ENCODE peak calls at places on chromosomes 1 and 21, in four cellular contexts. One of them, this sample, is unnamed. For H3K4me1 and H3K36me3, the result is how much of the 10 kb centered on the place peaks cover.

GRCh38 chr1:197180252-197180878 is 33.9 kb upstream of the ASPM start:
- DNase-seq in thyroid gland: no peak
- DNase-seq in K562: peak
- DNase-seq in adrenal gland: no peak
- DNase-seq in this sample: no peak

GRCh38 chr1:60068393-60069045 is 5.1 kb downstream of the C1orf87 start:
- DNase-seq in thyroid gland: no peak
- DNase-seq in K562: no peak
- DNase-seq in adrenal gland: no peak
- DNase-seq in this sample: no peak

GRCh38 chr1:31934706-31935629 is 3.2 kb downstream of the PTP4A2 start:
- DNase-seq in thyroid gland: no peak
- DNase-seq in K562: peak
- DNase-seq in adrenal gland: no peak
- DNase-seq in this sample: no peak

GRCh38 chr21:33801424-33802405 is 113.9 kb downstream of the ATP5PO start:
- DNase-seq in thyroid gland: peak
- DNase-seq in K562: no peak
- DNase-seq in adrenal gland: no peak
- DNase-seq in this sample: peak

GRCh38 chr21:43320526-43320925 is 106.4 kb downstream of the SIK1 start:
- DNase-seq in thyroid gland: no peak
- DNase-seq in K562: no peak
- DNase-seq in adrenal gland: no peak
- DNase-seq in this sample: no peak

GRCh38 chr1:245599413-245600174 is 444.8 kb downstream of the KIF26B start:
- DNase-seq in thyroid gland: no peak
- DNase-seq in K562: no peak
- DNase-seq in adrenal gland: no peak
- DNase-seq in this sample: peak

GRCh38 chr1:227131193-227131592 is 187.1 kb downstream of the CDC42BPA start:
- DNase-seq in thyroid gland: no peak
- DNase-seq in K562: peak
- DNase-seq in adrenal gland: no peak
- DNase-seq in this sample: no peak

GRCh38 chr1:173267453-173267945 is 60.4 kb upstream of the TNFSF4 start:
- DNase-seq in thyroid gland: no peak
- DNase-seq in K562: no peak
- DNase-seq in adrenal gland: no peak
- DNase-seq in this sample: no peak

GRCh38 chr21:41768371-41769042 is 1.7 kb upstream of the RIPK4 start:
- DNase-seq in thyroid gland: peak
- DNase-seq in K562: no peak
- DNase-seq in adrenal gland: no peak
- DNase-seq in this sample: peak

GRCh38 chr1:162676087-162676486 is 43.8 kb downstream of the DDR2 start:
- DNase-seq in thyroid gland: no peak
- DNase-seq in K562: no peak
- DNase-seq in adrenal gland: peak
- DNase-seq in this sample: no peak

GRCh38 chr21:38777015-38777414 is 28.7 kb upstream of the ETS2 start:
- DNase-seq in thyroid gland: no peak
- DNase-seq in K562: no peak
- DNase-seq in adrenal gland: no peak
- DNase-seq in this sample: no peak

GRCh38 chr1:9723926-9724325 is 72.4 kb downstream of the PIK3CD start:
- DNase-seq in thyroid gland: no peak
- DNase-seq in K562: no peak
- DNase-seq in adrenal gland: no peak
- DNase-seq in this sample: no peak

GRCh38 chr1:73359001-73359400 is 839.0 kb downstream of the LRRIQ3 start:
- DNase-seq in thyroid gland: no peak
- DNase-seq in K562: no peak
- DNase-seq in adrenal gland: no peak
- DNase-seq in this sample: no peak

GRCh38 chr1:204641936-204642335 is 43.6 kb downstream of the LRRN2 start:
- DNase-seq in thyroid gland: no peak
- DNase-seq in K562: no peak
- DNase-seq in adrenal gland: no peak
- DNase-seq in this sample: no peak

GRCh38 chr21:45365186-45365607 is 39.8 kb upstream of the COL18A1 start:
- DNase-seq in thyroid gland: no peak
- DNase-seq in K562: no peak
- DNase-seq in adrenal gland: no peak
- DNase-seq in this sample: no peak

GRCh38 chr21:45365608-45366241 is 39.2 kb upstream of the COL18A1 start:
- DNase-seq in thyroid gland: no peak
- DNase-seq in K562: no peak
- DNase-seq in adrenal gland: no peak
- DNase-seq in this sample: peak

GRCh38 chr21:45366931-45367401 is 38.0 kb upstream of the COL18A1 start:
- DNase-seq in thyroid gland: no peak
- DNase-seq in K562: peak
- DNase-seq in adrenal gland: peak
- DNase-seq in this sample: peak

GRCh38 chr21:45366476-45366875 is 38.5 kb upstream of the COL18A1 start:
- DNase-seq in thyroid gland: no peak
- DNase-seq in K562: no peak
- DNase-seq in adrenal gland: no peak
- DNase-seq in this sample: no peak

GRCh38 chr21:45367402-45368351 is 37.3 kb upstream of the COL18A1 start:
- DNase-seq in thyroid gland: no peak
- DNase-seq in K562: no peak
- DNase-seq in adrenal gland: no peak
- DNase-seq in this sample: no peak
- H3K4me1 ChIP-seq in thyroid gland: under half
- H3K4me1 ChIP-seq in K562: under half
- H3K4me1 ChIP-seq in adrenal gland: under half
- H3K4me1 ChIP-seq in this sample: under half

GRCh38 chr1:98661544-98662353 is at the start of gene SNX7:
- DNase-seq in thyroid gland: peak
- DNase-seq in K562: no peak
- DNase-seq in adrenal gland: peak
- DNase-seq in this sample: peak
- TF ChIP-seq POLR2A in thyroid gland: peak
- TF ChIP-seq POLR2A in K562: no peak
- TF ChIP-seq POLR2A in adrenal gland: peak
- TF ChIP-seq POLR2A in this sample: peak

GRCh38 chr1:207781312-207781711 is 29.5 kb downstream of the CD46 start:
- DNase-seq in thyroid gland: no peak
- DNase-seq in K562: no peak
- DNase-seq in adrenal gland: no peak
- DNase-seq in this sample: no peak

GRCh38 chr1:207779008-207779407 is 27.2 kb downstream of the CD46 start:
- DNase-seq in thyroid gland: no peak
- DNase-seq in K562: no peak
- DNase-seq in adrenal gland: no peak
- DNase-seq in this sample: no peak
- H3K36me3 ChIP-seq in thyroid gland: under half
- H3K36me3 ChIP-seq in K562: half or more
- H3K36me3 ChIP-seq in adrenal gland: under half
- H3K36me3 ChIP-seq in this sample: under half

DNA sequence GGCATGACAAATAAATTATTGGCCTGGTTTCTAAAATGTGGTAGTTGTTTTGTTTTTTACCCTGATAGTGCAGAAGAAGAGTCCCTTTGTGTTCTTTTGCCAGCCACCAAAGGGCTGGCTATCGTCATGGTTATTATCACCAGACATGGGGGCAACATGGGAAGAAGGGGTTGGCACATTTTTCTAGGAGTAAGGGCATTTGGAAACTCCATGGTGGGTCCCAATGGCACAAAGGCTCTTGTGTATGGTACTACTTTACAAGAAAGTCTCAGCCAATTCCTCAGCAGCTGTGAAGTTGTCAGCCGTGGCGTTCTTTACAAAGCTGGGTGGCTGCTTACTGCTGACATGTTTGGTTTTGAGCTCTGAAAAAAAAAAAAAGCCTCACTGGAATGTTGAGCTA is 330.4 kb upstream of the ESRRG start:
- DNase-seq in thyroid gland: peak
- DNase-seq in K562: no peak
- DNase-seq in adrenal gland: no peak
- DNase-seq in this sample: no peak
- H3K4me1 ChIP-seq in thyroid gland: under half
- H3K4me1 ChIP-seq in K562: under half
- H3K4me1 ChIP-seq in adrenal gland: under half
- H3K4me1 ChIP-seq in this sample: under half

DNA sequence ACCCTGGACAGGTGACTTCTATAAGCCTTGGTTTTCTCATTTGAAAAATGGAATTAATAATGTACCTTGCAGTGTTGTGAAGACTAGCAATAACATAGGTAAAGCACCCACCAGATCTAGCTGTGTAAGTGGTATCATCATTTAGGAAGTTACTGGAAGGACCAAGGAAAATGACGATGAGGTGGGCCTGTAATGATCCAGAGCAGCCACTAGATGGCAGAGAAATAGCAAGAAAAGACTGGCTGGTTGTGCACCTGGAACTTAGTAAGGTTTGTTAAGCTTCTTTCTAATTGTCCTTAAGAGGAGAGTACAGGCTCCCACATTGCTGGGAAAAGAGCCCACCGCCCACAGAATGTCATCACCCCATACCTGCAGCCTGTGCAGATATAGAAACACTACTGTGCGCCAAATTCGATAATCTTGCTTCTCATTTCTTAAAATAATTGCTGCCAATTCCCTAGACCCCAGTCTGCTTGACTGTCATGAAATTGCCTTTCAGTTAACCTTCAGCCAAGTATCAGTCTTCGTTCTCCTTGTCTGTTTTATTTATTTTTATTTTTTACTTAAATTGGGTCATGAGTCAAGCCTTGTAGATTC is 37.2 kb downstream of the WNT4 start:
- DNase-seq in thyroid gland: peak
- DNase-seq in K562: peak
- DNase-seq in adrenal gland: no peak
- DNase-seq in this sample: peak
- TF ChIP-seq POLR2A in thyroid gland: no peak
- TF ChIP-seq POLR2A in K562: no peak
- TF ChIP-seq POLR2A in adrenal gland: no peak
- TF ChIP-seq POLR2A in this sample: no peak

GRCh38 chr1:48217861-48218260 is 4.7 kb upstream of the SLC5A9 start:
- DNase-seq in thyroid gland: no peak
- DNase-seq in K562: no peak
- DNase-seq in adrenal gland: no peak
- DNase-seq in this sample: no peak
- H3K36me3 ChIP-seq in thyroid gland: under half
- H3K36me3 ChIP-seq in K562: under half
- H3K36me3 ChIP-seq in adrenal gland: under half
- H3K36me3 ChIP-seq in this sample: under half

GRCh38 chr1:178282949-178283367 is 189.1 kb downstream of the RASAL2 start:
- DNase-seq in thyroid gland: no peak
- DNase-seq in K562: no peak
- DNase-seq in adrenal gland: no peak
- DNase-seq in this sample: no peak

GRCh38 chr1:178278135-178278534 is 184.2 kb downstream of the RASAL2 start:
- DNase-seq in thyroid gland: no peak
- DNase-seq in K562: no peak
- DNase-seq in adrenal gland: no peak
- DNase-seq in this sample: no peak

GRCh38 chr1:178279287-178279686 is 185.4 kb downstream of the RASAL2 start:
- DNase-seq in thyroid gland: no peak
- DNase-seq in K562: no peak
- DNase-seq in adrenal gland: no peak
- DNase-seq in this sample: no peak

GRCh38 chr1:178283409-178283808 is 189.5 kb downstream of the RASAL2 start:
- DNase-seq in thyroid gland: no peak
- DNase-seq in K562: no peak
- DNase-seq in adrenal gland: no peak
- DNase-seq in this sample: peak

DNA sequence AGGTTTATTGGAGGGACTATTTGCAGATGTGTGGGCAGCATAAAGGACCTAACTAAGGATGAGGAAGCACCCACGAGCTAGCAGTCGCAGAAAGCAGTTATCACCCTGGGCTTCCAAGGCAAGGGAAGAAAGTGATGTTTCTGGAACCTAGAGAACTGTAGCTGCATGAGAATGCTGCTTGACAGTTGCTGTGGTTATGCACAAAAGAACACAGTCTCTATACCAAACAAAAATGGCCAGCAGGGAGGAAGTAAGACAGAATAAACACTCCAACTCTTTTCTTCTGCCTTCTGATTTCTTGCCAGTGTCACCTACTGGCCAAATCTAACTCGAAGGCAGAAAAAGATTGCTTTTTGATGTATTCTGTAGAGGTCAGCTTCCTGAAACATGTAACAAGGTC is 190.2 kb downstream of the RASAL2 start:
- DNase-seq in thyroid gland: no peak
- DNase-seq in K562: no peak
- DNase-seq in adrenal gland: no peak
- DNase-seq in this sample: no peak
- H3K4me1 ChIP-seq in thyroid gland: under half
- H3K4me1 ChIP-seq in K562: under half
- H3K4me1 ChIP-seq in adrenal gland: under half
- H3K4me1 ChIP-seq in this sample: under half

GRCh38 chr1:30668546-30669327 is 54.6 kb downstream of the MATN1 start:
- DNase-seq in thyroid gland: no peak
- DNase-seq in K562: no peak
- DNase-seq in adrenal gland: no peak
- DNase-seq in this sample: no peak
- TF ChIP-seq POLR2A in thyroid gland: no peak
- TF ChIP-seq POLR2A in K562: no peak
- TF ChIP-seq POLR2A in adrenal gland: no peak
- TF ChIP-seq POLR2A in this sample: no peak

GRCh38 chr1:93675272-93675671 is 6.4 kb downstream of the BCAR3 start:
- DNase-seq in thyroid gland: no peak
- DNase-seq in K562: no peak
- DNase-seq in adrenal gland: no peak
- DNase-seq in this sample: no peak
- H3K36me3 ChIP-seq in thyroid gland: under half
- H3K36me3 ChIP-seq in K562: under half
- H3K36me3 ChIP-seq in adrenal gland: under half
- H3K36me3 ChIP-seq in this sample: under half

GRCh38 chr1:165888552-165888920 is 61.1 kb downstream of the UCK2 start:
- DNase-seq in thyroid gland: no peak
- DNase-seq in K562: no peak
- DNase-seq in adrenal gland: no peak
- DNase-seq in this sample: no peak

GRCh38 chr1:165891461-165891860 is 64.0 kb downstream of the UCK2 start:
- DNase-seq in thyroid gland: peak
- DNase-seq in K562: no peak
- DNase-seq in adrenal gland: no peak
- DNase-seq in this sample: no peak

GRCh38 chr1:165887877-165888551 is 60.6 kb downstream of the UCK2 start:
- DNase-seq in thyroid gland: peak
- DNase-seq in K562: no peak
- DNase-seq in adrenal gland: no peak
- DNase-seq in this sample: no peak

GRCh38 chr1:165892935-165893334 is 65.5 kb downstream of the UCK2 start:
- DNase-seq in thyroid gland: no peak
- DNase-seq in K562: no peak
- DNase-seq in adrenal gland: no peak
- DNase-seq in this sample: no peak

GRCh38 chr1:165890684-165891083 is 63.3 kb downstream of the UCK2 start:
- DNase-seq in thyroid gland: peak
- DNase-seq in K562: no peak
- DNase-seq in adrenal gland: no peak
- DNase-seq in this sample: peak
- H3K4me1 ChIP-seq in thyroid gland: under half
- H3K4me1 ChIP-seq in K562: under half
- H3K4me1 ChIP-seq in adrenal gland: under half
- H3K4me1 ChIP-seq in this sample: under half